ENCODE peak calls at places on chromosomes 2 and 18, in ten cellular contexts. O is hepatocyte; C is CD4-positive, alpha-beta T cell; J is fibroblast of lung; U is Panc1; P is RWPE1; D is IMR-90; Q is nephron progenitor cell; Z is fibroblast of pulmonary artery; V is astrocyte of the spinal cord. F is an unnamed sample.

GRCh38 chr18:22286576-22286975 is 117.2 kb downstream of the GATA6 start:
- DNase-seq in O (peak), C (no peak), J (peak), U (no peak), P (peak), D (no peak), Q (no peak), Z (peak), V (no peak), F (no peak)

GRCh38 chr2:220077488-220077887 is 450.1 kb downstream of the SLC4A3 start:
- DNase-seq in O (peak), C (no peak), J (peak), U (no peak), P (peak), D (peak), Q (no peak), Z (peak), V (peak), F (peak)

GRCh38 chr2:222568866-222569265 is 87.0 kb downstream of the FARSB start:
- DNase-seq in O (no peak), C (no peak), J (peak), U (no peak), P (no peak), D (peak), Q (no peak), Z (peak), V (peak), F (peak)

GRCh38 chr18:76461692-76462325 is 33.2 kb downstream of the ZNF516 start:
- DNase-seq in O (no peak), C (no peak), J (no peak), U (no peak), P (no peak), D (no peak), Q (no peak), Z (no peak), V (no peak), F (no peak)

GRCh38 chr2:131201098-131201497 is 8.2 kb upstream of the POTEE start:
- DNase-seq in O (no peak), C (no peak), J (no peak), U (no peak), P (no peak), D (no peak), Q (no peak), Z (no peak), V (no peak), F (no peak)

GRCh38 chr2:121076885-121077549 is 208.0 kb downstream of the TFCP2L1 start:
- DNase-seq in O (peak), C (peak), J (peak), U (no peak), P (peak), D (peak), Q (peak), Z (peak), V (peak), F (no peak)

GRCh38 chr2:43084699-43085091 is 141.7 kb downstream of the ZFP36L2 start:
- DNase-seq in O (peak), C (no peak), J (peak), U (no peak), P (no peak), D (peak), Q (no peak), Z (peak), V (peak), F (no peak)

GRCh38 chr2:216922170-216922780 is 62.4 kb upstream of the TNP1 start:
- DNase-seq in O (no peak), C (no peak), J (no peak), U (no peak), P (no peak), D (no peak), Q (no peak), Z (no peak), V (no peak), F (no peak)

GRCh38 chr2:208363485-208363884 is 43.1 kb upstream of the PTH2R start:
- DNase-seq in O (no peak), C (no peak), J (peak), U (no peak), P (peak), D (peak), Q (no peak), Z (peak), V (peak), F (no peak)

GRCh38 chr2:200421270-200421669 is 88.6 kb downstream of the KCTD18 start:
- DNase-seq in O (no peak), C (no peak), J (no peak), U (no peak), P (no peak), D (no peak), Q (no peak), Z (no peak), V (no peak), F (no peak)

GRCh38 chr2:191302459-191303155 is 57.4 kb downstream of the MYO1B start:
- DNase-seq in O (no peak), C (no peak), J (no peak), U (no peak), P (peak), D (peak), Q (no peak), Z (peak), V (no peak), F (no peak)

GRCh38 chr2:62030902-62031301 is 125.4 kb downstream of the COMMD1 start:
- DNase-seq in O (no peak), C (no peak), J (no peak), U (no peak), P (no peak), D (peak), Q (no peak), Z (no peak), V (no peak), F (no peak)

GRCh38 chr2:33214436-33214835 is 262.0 kb upstream of the RASGRP3 start:
- DNase-seq in O (peak), C (no peak), J (peak), U (no peak), P (no peak), D (peak), Q (no peak), Z (peak), V (peak), F (no peak)

GRCh38 chr2:38959938-38960608 is 70.4 kb downstream of the ARHGEF33 start:
- DNase-seq in O (peak), C (peak), J (peak), U (no peak), P (peak), D (peak), Q (no peak), Z (peak), V (peak), F (peak)

GRCh38 chr2:235599596-235600338 is 105.9 kb downstream of the AGAP1 start:
- DNase-seq in O (no peak), C (no peak), J (no peak), U (no peak), P (no peak), D (no peak), Q (no peak), Z (no peak), V (no peak), F (no peak)

GRCh38 chr18:44579028-44579692 is 101.5 kb upstream of the SETBP1 start:
- DNase-seq in O (peak), C (no peak), J (peak), U (no peak), P (no peak), D (peak), Q (no peak), Z (peak), V (peak), F (no peak)

GRCh38 chr2:174350593-174351181 is 15.9 kb downstream of the SP9 start:
- DNase-seq in O (no peak), C (no peak), J (no peak), U (no peak), P (no peak), D (no peak), Q (no peak), Z (no peak), V (no peak), F (no peak)

GRCh38 chr2:174353004-174353403 is 18.2 kb downstream of the SP9 start:
- DNase-seq in O (no peak), C (no peak), J (no peak), U (no peak), P (no peak), D (no peak), Q (no peak), Z (no peak), V (no peak), F (no peak)

GRCh38 chr2:174356347-174356746 is 21.6 kb downstream of the SP9 start:
- DNase-seq in O (no peak), C (no peak), J (no peak), U (no peak), P (no peak), D (no peak), Q (no peak), Z (no peak), V (no peak), F (no peak)
- TF ChIP-seq CTCF in O (no peak), C (no peak), J (no peak), U (no peak), P (no peak), D (no peak), Q (no peak), Z (no peak), V (no peak), F (no peak)

GRCh38 chr18:24428709-24429108 is 2.2 kb downstream of the IMPACT start:
- DNase-seq in O (no peak), C (no peak), J (no peak), U (no peak), P (no peak), D (no peak), Q (no peak), Z (no peak), V (no peak), F (no peak)
- TF ChIP-seq CTCF in O (no peak), C (no peak), J (no peak), U (peak), P (peak), D (no peak), Q (no peak), Z (no peak), V (peak), F (no peak)

DNA sequence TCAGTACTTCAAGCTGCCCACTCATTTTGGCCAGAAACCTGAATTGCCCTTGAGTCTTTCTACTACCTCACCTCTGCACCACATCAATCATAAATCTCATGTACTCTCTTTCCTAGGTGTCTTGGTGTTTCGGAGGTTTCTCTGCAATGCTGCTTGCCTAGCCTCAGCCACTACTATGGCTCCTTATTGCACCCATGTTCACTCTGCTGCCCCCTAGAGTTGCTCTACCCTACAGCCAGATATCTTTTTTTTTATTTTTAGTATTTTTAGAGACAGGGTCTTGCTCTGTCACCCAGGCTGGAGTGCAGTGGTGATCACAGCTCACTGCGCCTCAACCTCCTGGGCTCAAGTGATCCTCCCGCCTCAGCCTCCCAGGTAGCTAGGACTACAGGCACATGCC is 413.0 kb downstream of the PTPRM start:
- DNase-seq in O (no peak), C (no peak), J (no peak), U (no peak), P (no peak), D (no peak), Q (no peak), Z (no peak), V (no peak), F (no peak)
- TF ChIP-seq CTCF in O (no peak), C (no peak), J (peak), U (peak), P (no peak), D (no peak), Q (no peak), Z (no peak), V (no peak), F (no peak)

DNA sequence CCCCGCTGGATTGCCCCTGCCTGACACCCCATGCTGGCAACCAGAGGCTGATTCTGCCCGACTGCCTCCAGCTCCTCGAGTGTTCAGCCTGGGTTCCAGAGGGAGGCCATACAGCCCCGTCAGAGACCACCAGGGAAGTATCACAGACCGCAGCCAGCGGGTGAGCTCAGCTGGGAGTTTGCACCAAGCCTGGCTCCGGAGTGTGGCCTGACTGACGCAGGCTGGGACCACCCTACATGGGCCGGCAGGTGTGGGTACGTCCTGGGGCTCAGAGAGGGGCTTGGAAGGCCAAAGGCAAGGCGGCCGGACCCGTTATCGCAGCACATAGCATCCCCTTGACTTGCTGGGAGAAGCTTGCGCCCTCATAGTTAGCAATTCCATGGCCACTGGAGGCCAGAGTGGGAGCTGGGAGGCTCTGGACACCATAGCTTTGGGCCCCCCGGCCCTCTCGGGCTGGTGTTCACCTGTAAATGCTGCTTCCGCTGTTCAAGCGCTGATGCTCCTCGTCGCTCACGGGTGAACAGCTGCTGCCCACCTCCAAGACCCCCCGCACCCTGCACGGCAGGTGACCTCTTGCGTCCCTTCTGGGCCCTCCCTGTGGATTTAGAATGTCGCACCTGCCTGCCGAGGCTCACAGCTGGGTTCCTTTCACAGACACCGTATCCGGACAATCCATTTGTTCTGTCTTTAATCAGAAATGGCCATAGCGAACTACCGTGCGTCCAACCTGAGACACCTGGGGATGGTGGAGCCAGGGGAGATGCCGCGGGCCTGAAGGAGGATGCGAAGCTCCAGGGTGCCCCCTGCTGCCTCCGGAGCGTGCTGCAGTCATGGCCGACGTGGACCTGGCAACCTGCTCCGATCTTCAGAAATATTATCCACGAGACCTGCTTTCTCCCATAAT is 31.2 kb upstream of the SLC66A3 start:
- DNase-seq in O (peak), C (peak), J (peak), U (no peak), P (peak), D (peak), Q (peak), Z (peak), V (peak), F (peak)
- TF ChIP-seq CTCF in O (peak), C (peak), J (peak), U (peak), P (peak), D (peak), Q (peak), Z (peak), V (peak), F (peak)

GRCh38 chr2:125680809-125681208 is 975.1 kb upstream of the GYPC start:
- DNase-seq in O (no peak), C (no peak), J (no peak), U (no peak), P (no peak), D (no peak), Q (no peak), Z (no peak), V (no peak), F (no peak)
- TF ChIP-seq CTCF in O (no peak), C (no peak), J (no peak), U (no peak), P (no peak), D (no peak), Q (no peak), Z (no peak), V (no peak), F (no peak)

DNA sequence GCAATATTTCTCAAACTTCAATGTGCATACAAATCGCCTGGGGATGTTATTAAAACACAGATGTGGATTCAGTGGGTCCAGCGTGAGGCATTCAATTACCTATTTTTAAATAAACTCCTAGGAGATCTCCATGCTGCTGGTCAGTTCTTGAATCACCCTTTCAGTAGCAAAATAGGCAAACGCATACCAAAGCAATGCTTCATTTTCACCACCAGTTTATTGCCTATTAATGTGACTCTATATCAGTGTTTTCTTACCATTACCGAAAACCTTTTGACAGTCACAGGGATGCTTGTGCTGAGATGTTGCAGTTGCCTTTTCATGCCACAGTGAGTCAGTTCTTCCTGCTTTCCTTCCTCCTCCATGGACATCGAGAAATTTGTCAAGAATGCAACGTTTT is 530.6 kb downstream of the CBLN2 start:
- DNase-seq in O (no peak), C (no peak), J (peak), U (no peak), P (no peak), D (no peak), Q (no peak), Z (no peak), V (peak), F (no peak)
- TF ChIP-seq CTCF in O (no peak), C (no peak), J (no peak), U (no peak), P (no peak), D (no peak), Q (no peak), Z (no peak), V (peak), F (no peak)

DNA sequence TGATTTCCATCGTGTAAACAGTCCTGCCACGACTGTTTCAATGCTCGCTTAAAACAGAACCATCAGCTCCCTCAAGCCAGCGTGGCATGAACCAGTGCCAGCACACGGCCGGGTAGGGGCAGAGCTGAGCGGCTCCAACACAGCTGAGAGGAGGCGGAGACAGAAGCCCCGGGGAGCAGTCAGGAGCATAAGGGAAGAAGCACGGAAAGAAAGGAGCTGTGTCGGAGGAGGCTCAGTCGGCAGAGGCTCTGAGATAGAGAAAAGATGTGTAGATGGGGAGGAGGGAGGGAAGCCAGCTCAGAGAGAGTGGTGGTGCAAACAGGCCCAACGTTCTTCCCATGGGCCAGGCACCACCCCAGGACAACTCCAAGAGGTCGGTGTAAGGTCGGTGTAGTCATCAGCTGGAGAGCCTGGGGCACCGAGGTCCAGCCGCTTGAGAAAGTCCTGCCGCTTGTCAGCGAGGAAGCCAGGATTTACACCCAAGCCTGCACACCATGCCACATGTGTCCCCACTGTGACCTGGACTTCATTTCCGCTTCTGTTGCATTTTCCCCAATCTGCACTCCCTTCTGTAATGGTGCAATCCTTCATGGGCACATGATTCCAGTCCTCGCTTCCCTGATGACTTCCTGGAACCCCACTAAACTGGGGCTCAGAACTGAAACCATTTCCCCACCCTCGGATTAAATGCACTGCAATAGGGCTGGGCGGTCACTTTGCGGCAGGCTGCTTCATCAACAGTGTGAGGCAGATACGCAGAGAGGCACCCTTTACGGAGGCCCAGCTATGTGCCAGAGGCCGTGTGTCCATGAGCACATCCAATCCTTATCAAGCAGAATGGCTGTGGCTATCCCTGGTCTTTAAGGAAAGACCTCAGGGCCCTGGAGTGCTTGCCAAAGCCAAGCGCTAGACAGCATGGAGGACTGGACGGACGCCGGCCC is 43.5 kb downstream of the CYP27C1 start:
- DNase-seq in O (peak), C (no peak), J (no peak), U (no peak), P (no peak), D (peak), Q (peak), Z (no peak), V (no peak), F (no peak)
- TF ChIP-seq CTCF in O (no peak), C (no peak), J (no peak), U (no peak), P (no peak), D (no peak), Q (no peak), Z (no peak), V (no peak), F (peak)

GRCh38 chr18:69845588-69846506 is 101.8 kb downstream of the CD226 start:
- DNase-seq in O (peak), C (no peak), J (peak), U (no peak), P (no peak), D (peak), Q (no peak), Z (no peak), V (no peak), F (no peak)
- TF ChIP-seq CTCF in O (no peak), C (peak), J (no peak), U (peak), P (no peak), D (no peak), Q (no peak), Z (no peak), V (no peak), F (no peak)

DNA sequence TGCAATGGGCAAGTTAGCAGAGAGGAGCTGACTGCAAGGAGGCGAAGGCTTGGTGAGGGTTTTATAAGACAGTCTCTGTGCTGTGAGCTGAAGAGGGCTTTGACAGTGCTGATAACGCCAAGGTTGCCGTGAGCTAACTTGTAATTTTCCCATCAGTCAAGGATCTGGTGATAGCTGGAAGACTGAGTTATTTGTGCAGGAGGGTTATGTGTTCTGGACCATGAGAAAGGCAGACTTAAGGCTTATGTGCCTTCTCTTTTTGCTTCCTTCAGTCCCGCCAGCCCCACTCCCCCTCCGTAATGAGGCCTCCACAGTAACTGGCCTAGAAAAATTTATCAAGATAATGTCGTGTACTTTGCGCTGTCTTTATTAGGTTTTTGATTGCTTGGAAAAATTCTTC is 94.6 kb downstream of the RTP5 start:
- DNase-seq in O (peak), C (no peak), J (no peak), U (no peak), P (no peak), D (no peak), Q (no peak), Z (no peak), V (no peak), F (no peak)
- TF ChIP-seq CTCF in O (no peak), C (no peak), J (no peak), U (no peak), P (no peak), D (no peak), Q (no peak), Z (no peak), V (no peak), F (no peak)

DNA sequence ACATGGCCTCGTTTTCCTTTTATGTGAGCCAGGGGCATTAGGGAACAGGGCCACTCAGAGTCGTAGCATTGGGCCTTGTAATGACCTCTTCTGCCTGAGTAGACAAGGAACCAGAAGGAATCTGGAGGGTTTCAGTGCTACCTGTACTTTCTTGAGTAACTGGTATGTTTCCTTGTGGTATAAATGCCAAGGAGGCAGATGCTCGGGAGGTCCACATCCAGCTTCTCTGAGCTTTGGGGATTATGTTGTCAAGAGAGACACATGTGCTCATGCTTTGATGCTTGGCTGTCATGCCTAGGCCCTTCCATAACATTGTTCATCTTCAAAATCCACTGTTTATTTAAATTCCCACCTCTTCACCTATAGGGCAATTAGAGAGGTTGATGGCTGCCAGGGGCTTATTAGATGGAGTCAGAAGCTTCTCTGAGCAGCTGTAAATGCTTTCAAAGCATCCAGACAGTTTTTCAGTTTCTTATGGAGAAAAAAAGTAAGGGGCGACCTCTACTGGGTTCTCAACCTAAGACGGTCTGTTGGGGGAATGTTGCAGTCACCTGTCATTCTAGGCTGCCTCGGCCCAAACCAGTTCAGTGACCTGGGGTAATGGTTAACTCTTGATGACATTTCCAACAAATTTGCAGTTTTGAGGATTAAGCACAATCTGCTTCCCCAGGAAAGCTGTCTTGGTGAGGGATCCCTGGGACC is 26.5 kb downstream of the FOSL2 start:
- DNase-seq in O (no peak), C (no peak), J (no peak), U (no peak), P (no peak), D (no peak), Q (no peak), Z (no peak), V (peak), F (no peak)
- TF ChIP-seq CTCF in O (peak), C (no peak), J (no peak), U (no peak), P (no peak), D (no peak), Q (no peak), Z (no peak), V (no peak), F (no peak)